ENCODE peak calls at places on chromosomes 2 and 18, in eight cellular contexts. One of them, this sample, is unnamed.

GRCh38 chr2:241772063-241772499 is 4.5 kb upstream of the GAL3ST2 start:
- DNase-seq in OCI-LY7: no peak
- DNase-seq in right atrium auricular region: peak
- DNase-seq in neural crest cell: no peak
- DNase-seq in GM12865: peak
- DNase-seq in ovary: no peak
- DNase-seq in fibroblast of lung: no peak
- DNase-seq in AG09309: no peak
- DNase-seq in this sample: no peak

GRCh38 chr2:7744827-7745226 is 827.6 kb downstream of the RNF144A start:
- DNase-seq in OCI-LY7: no peak
- DNase-seq in right atrium auricular region: no peak
- DNase-seq in neural crest cell: no peak
- DNase-seq in GM12865: no peak
- DNase-seq in ovary: no peak
- DNase-seq in fibroblast of lung: no peak
- DNase-seq in AG09309: no peak
- DNase-seq in this sample: peak

GRCh38 chr2:241354668-241355658 is 1.1 kb upstream of the FARP2 start:
- DNase-seq in OCI-LY7: peak
- DNase-seq in right atrium auricular region: peak
- DNase-seq in neural crest cell: peak
- DNase-seq in GM12865: peak
- DNase-seq in ovary: peak
- DNase-seq in fibroblast of lung: peak
- DNase-seq in AG09309: no peak
- DNase-seq in this sample: peak

GRCh38 chr2:237827421-237827987 is 28.9 kb downstream of the RBM44 start:
- DNase-seq in OCI-LY7: no peak
- DNase-seq in right atrium auricular region: no peak
- DNase-seq in neural crest cell: no peak
- DNase-seq in GM12865: no peak
- DNase-seq in ovary: no peak
- DNase-seq in fibroblast of lung: no peak
- DNase-seq in AG09309: no peak
- DNase-seq in this sample: no peak

GRCh38 chr18:76425299-76426101 is 69.5 kb downstream of the ZNF516 start:
- DNase-seq in OCI-LY7: no peak
- DNase-seq in right atrium auricular region: no peak
- DNase-seq in neural crest cell: no peak
- DNase-seq in GM12865: no peak
- DNase-seq in ovary: no peak
- DNase-seq in fibroblast of lung: peak
- DNase-seq in AG09309: no peak
- DNase-seq in this sample: no peak

GRCh38 chr18:47969851-47970250 is 39.4 kb upstream of the SMAD2 start:
- DNase-seq in OCI-LY7: no peak
- DNase-seq in right atrium auricular region: no peak
- DNase-seq in neural crest cell: no peak
- DNase-seq in GM12865: no peak
- DNase-seq in ovary: no peak
- DNase-seq in fibroblast of lung: peak
- DNase-seq in AG09309: no peak
- DNase-seq in this sample: no peak

GRCh38 chr2:12764075-12764722 is 47.5 kb downstream of the TRIB2 start:
- DNase-seq in OCI-LY7: no peak
- DNase-seq in right atrium auricular region: no peak
- DNase-seq in neural crest cell: no peak
- DNase-seq in GM12865: no peak
- DNase-seq in ovary: no peak
- DNase-seq in fibroblast of lung: peak
- DNase-seq in AG09309: no peak
- DNase-seq in this sample: peak

GRCh38 chr2:134261398-134262131 is 7.7 kb downstream of the MGAT5 start:
- DNase-seq in OCI-LY7: peak
- DNase-seq in right atrium auricular region: no peak
- DNase-seq in neural crest cell: no peak
- DNase-seq in GM12865: peak
- DNase-seq in ovary: no peak
- DNase-seq in fibroblast of lung: no peak
- DNase-seq in AG09309: no peak
- DNase-seq in this sample: no peak

GRCh38 chr2:219023045-219023605 is 18.2 kb downstream of the CFAP65 start:
- DNase-seq in OCI-LY7: no peak
- DNase-seq in right atrium auricular region: no peak
- DNase-seq in neural crest cell: no peak
- DNase-seq in GM12865: no peak
- DNase-seq in ovary: no peak
- DNase-seq in fibroblast of lung: no peak
- DNase-seq in AG09309: no peak
- DNase-seq in this sample: no peak

GRCh38 chr2:63842149-63843061 is 709 bp downstream of the UGP2 start:
- DNase-seq in OCI-LY7: peak
- DNase-seq in right atrium auricular region: peak
- DNase-seq in neural crest cell: no peak
- DNase-seq in GM12865: peak
- DNase-seq in ovary: peak
- DNase-seq in fibroblast of lung: peak
- DNase-seq in AG09309: peak
- DNase-seq in this sample: peak

GRCh38 chr2:135905679-135906078 is 29.4 kb upstream of the MCM6 start:
- DNase-seq in OCI-LY7: no peak
- DNase-seq in right atrium auricular region: no peak
- DNase-seq in neural crest cell: no peak
- DNase-seq in GM12865: no peak
- DNase-seq in ovary: no peak
- DNase-seq in fibroblast of lung: no peak
- DNase-seq in AG09309: no peak
- DNase-seq in this sample: no peak

GRCh38 chr2:29990112-29990511 is 68.7 kb upstream of the ALK start:
- DNase-seq in OCI-LY7: no peak
- DNase-seq in right atrium auricular region: no peak
- DNase-seq in neural crest cell: no peak
- DNase-seq in GM12865: no peak
- DNase-seq in ovary: no peak
- DNase-seq in fibroblast of lung: no peak
- DNase-seq in AG09309: no peak
- DNase-seq in this sample: no peak

GRCh38 chr18:70600225-70600925 is 311.5 kb downstream of the SOCS6 start:
- DNase-seq in OCI-LY7: no peak
- DNase-seq in right atrium auricular region: no peak
- DNase-seq in neural crest cell: no peak
- DNase-seq in GM12865: no peak
- DNase-seq in ovary: no peak
- DNase-seq in fibroblast of lung: no peak
- DNase-seq in AG09309: no peak
- DNase-seq in this sample: no peak

GRCh38 chr2:22817197-22817596 is 567.8 kb upstream of the KLHL29 start:
- DNase-seq in OCI-LY7: no peak
- DNase-seq in right atrium auricular region: no peak
- DNase-seq in neural crest cell: no peak
- DNase-seq in GM12865: no peak
- DNase-seq in ovary: no peak
- DNase-seq in fibroblast of lung: no peak
- DNase-seq in AG09309: no peak
- DNase-seq in this sample: no peak

GRCh38 chr2:231710751-231711676 is 2.7 kb downstream of the PTMA start:
- DNase-seq in OCI-LY7: peak
- DNase-seq in right atrium auricular region: no peak
- DNase-seq in neural crest cell: no peak
- DNase-seq in GM12865: peak
- DNase-seq in ovary: peak
- DNase-seq in fibroblast of lung: peak
- DNase-seq in AG09309: no peak
- DNase-seq in this sample: no peak

GRCh38 chr18:25399554-25399953 is 47.6 kb upstream of the ZNF521 start:
- DNase-seq in OCI-LY7: no peak
- DNase-seq in right atrium auricular region: no peak
- DNase-seq in neural crest cell: no peak
- DNase-seq in GM12865: no peak
- DNase-seq in ovary: no peak
- DNase-seq in fibroblast of lung: peak
- DNase-seq in AG09309: no peak
- DNase-seq in this sample: peak

GRCh38 chr2:176075476-176075875 is 8.3 kb downstream of the EVX2 start:
- DNase-seq in OCI-LY7: no peak
- DNase-seq in right atrium auricular region: no peak
- DNase-seq in neural crest cell: no peak
- DNase-seq in GM12865: no peak
- DNase-seq in ovary: no peak
- DNase-seq in fibroblast of lung: no peak
- DNase-seq in AG09309: no peak
- DNase-seq in this sample: no peak

GRCh38 chr2:78115291-78115690 is 593.1 kb upstream of the LRRTM4 start:
- DNase-seq in OCI-LY7: no peak
- DNase-seq in right atrium auricular region: no peak
- DNase-seq in neural crest cell: no peak
- DNase-seq in GM12865: no peak
- DNase-seq in ovary: no peak
- DNase-seq in fibroblast of lung: no peak
- DNase-seq in AG09309: no peak
- DNase-seq in this sample: no peak

GRCh38 chr2:191620144-191620543 is 57.8 kb upstream of the NABP1 start:
- DNase-seq in OCI-LY7: no peak
- DNase-seq in right atrium auricular region: no peak
- DNase-seq in neural crest cell: no peak
- DNase-seq in GM12865: peak
- DNase-seq in ovary: no peak
- DNase-seq in fibroblast of lung: peak
- DNase-seq in AG09309: no peak
- DNase-seq in this sample: peak

GRCh38 chr18:47254341-47254939 is 3.0 kb upstream of the SKOR2 start:
- DNase-seq in OCI-LY7: no peak
- DNase-seq in right atrium auricular region: no peak
- DNase-seq in neural crest cell: peak
- DNase-seq in GM12865: peak
- DNase-seq in ovary: no peak
- DNase-seq in fibroblast of lung: peak
- DNase-seq in AG09309: no peak
- DNase-seq in this sample: peak

GRCh38 chr18:74722237-74722636 is 124.6 kb downstream of the ZNF407 start:
- DNase-seq in OCI-LY7: no peak
- DNase-seq in right atrium auricular region: no peak
- DNase-seq in neural crest cell: no peak
- DNase-seq in GM12865: no peak
- DNase-seq in ovary: no peak
- DNase-seq in fibroblast of lung: peak
- DNase-seq in AG09309: peak
- DNase-seq in this sample: peak

DNA sequence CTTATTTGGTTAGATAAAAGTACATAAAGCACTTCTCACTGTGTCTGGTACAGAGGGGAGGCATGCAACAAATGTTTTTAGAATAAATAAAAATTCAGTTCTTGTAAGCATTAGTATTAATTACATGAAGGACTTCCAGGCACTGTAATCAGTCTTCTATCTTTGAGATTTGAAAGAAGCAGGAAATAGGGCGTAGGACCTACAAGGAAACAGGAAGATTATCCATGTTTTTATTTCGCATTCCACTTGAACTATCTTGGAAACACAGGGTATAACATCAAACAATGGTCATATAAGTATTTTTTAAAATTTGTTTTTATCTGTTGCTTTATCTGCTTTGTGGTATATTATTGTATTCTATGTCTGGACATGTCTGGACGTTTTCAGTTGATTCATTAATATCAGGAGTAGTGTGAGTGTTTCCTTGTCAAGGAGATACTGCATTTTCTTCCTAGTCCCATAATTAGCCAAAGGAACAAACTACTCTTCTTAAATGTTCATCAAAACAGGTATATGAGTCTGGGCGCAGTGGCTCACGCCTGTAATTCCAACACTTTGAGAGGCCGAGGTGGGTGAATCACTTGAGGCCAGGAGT is 32.5 kb downstream of the BMPR2 start:
- DNase-seq in OCI-LY7: no peak
- DNase-seq in right atrium auricular region: no peak
- DNase-seq in neural crest cell: no peak
- DNase-seq in GM12865: no peak
- DNase-seq in ovary: no peak
- DNase-seq in fibroblast of lung: peak
- DNase-seq in AG09309: no peak
- DNase-seq in this sample: peak
- TF ChIP-seq CTCF in OCI-LY7: no peak
- TF ChIP-seq CTCF in right atrium auricular region: no peak
- TF ChIP-seq CTCF in neural crest cell: no peak
- TF ChIP-seq CTCF in GM12865: no peak
- TF ChIP-seq CTCF in ovary: no peak
- TF ChIP-seq CTCF in fibroblast of lung: no peak
- TF ChIP-seq CTCF in AG09309: no peak
- TF ChIP-seq CTCF in this sample: no peak

DNA sequence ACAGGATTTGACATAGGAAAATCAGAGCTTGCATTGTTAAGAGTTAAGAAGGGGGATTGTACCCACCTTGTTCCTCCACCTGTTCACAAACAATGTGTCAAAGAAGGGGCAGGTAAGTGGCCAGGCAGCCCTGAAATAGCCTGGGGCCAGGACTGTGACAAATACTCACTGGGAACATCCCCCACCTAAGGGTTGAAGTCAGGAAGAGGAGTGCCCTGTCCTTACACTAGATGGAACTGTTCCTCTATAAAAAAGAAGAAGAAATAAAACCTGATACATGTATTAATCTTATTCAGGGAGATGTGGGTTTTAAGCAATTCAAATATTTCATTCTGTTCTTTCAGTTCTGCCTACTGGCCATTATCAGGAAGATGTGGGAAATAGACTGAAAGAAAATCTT is 41.9 kb downstream of the TACR1 start:
- DNase-seq in OCI-LY7: no peak
- DNase-seq in right atrium auricular region: no peak
- DNase-seq in neural crest cell: no peak
- DNase-seq in GM12865: no peak
- DNase-seq in ovary: no peak
- DNase-seq in fibroblast of lung: no peak
- DNase-seq in AG09309: no peak
- DNase-seq in this sample: peak
- TF ChIP-seq CTCF in OCI-LY7: peak
- TF ChIP-seq CTCF in right atrium auricular region: no peak
- TF ChIP-seq CTCF in neural crest cell: no peak
- TF ChIP-seq CTCF in GM12865: no peak
- TF ChIP-seq CTCF in ovary: no peak
- TF ChIP-seq CTCF in fibroblast of lung: no peak
- TF ChIP-seq CTCF in AG09309: peak
- TF ChIP-seq CTCF in this sample: peak

GRCh38 chr18:50644807-50645206 is 84.9 kb downstream of the MAPK4 start:
- DNase-seq in OCI-LY7: no peak
- DNase-seq in right atrium auricular region: no peak
- DNase-seq in neural crest cell: no peak
- DNase-seq in GM12865: peak
- DNase-seq in ovary: no peak
- DNase-seq in fibroblast of lung: no peak
- DNase-seq in AG09309: no peak
- DNase-seq in this sample: peak
- TF ChIP-seq CTCF in OCI-LY7: peak
- TF ChIP-seq CTCF in right atrium auricular region: no peak
- TF ChIP-seq CTCF in neural crest cell: peak
- TF ChIP-seq CTCF in GM12865: peak
- TF ChIP-seq CTCF in ovary: no peak
- TF ChIP-seq CTCF in fibroblast of lung: no peak
- TF ChIP-seq CTCF in AG09309: no peak
- TF ChIP-seq CTCF in this sample: peak

DNA sequence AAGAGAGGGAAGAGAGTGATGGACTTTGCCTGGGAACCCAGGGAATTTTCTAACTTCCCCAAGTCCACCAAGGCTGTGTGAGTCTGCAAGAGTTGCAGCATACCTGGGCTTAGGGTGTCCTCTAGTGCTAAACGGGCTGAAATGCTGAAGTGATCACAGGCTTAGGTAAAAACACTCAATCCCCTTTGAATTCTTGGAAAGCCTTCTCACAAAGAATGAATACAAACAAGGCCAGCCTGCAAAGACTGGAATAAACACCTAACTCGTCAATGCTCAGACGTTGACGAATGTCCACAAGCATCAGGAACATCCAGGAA is 30.0 kb upstream of the BMP10 start:
- DNase-seq in OCI-LY7: peak
- DNase-seq in right atrium auricular region: no peak
- DNase-seq in neural crest cell: no peak
- DNase-seq in GM12865: peak
- DNase-seq in ovary: no peak
- DNase-seq in fibroblast of lung: peak
- DNase-seq in AG09309: no peak
- DNase-seq in this sample: peak
- TF ChIP-seq CTCF in OCI-LY7: peak
- TF ChIP-seq CTCF in right atrium auricular region: no peak
- TF ChIP-seq CTCF in neural crest cell: no peak
- TF ChIP-seq CTCF in GM12865: peak
- TF ChIP-seq CTCF in ovary: no peak
- TF ChIP-seq CTCF in fibroblast of lung: peak
- TF ChIP-seq CTCF in AG09309: peak
- TF ChIP-seq CTCF in this sample: peak

This sample was measured in bronchial epithelial cell.